ENCODE peak calls at places on chromosomes 6 and 20, in ten cellular contexts. D is brain microvascular endothelial cell, I is mucosa of descending colon, Y is K562, U is HFF-Myc, L is uterus, V is fibroblast of the aortic adventitia, B is cardiac muscle cell, Q is neural progenitor cell, X is HCT116. E is an unnamed sample.

GRCh38 chr6:139164001-139164400 is 29.1 kb downstream of the HECA start:
- DNase-seq in D (no peak), I (no peak), Y (no peak), U (no peak), L (no peak), V (no peak), B (no peak), Q (no peak), X (no peak), E (no peak)

GRCh38 chr20:43448748-43449535 is 8.8 kb upstream of the SRSF6 start:
- DNase-seq in D (peak; percentile 41), I (no peak), Y (peak; percentile 69), U (no peak), L (peak; percentile 21), V (peak; percentile 43), B (peak; percentile 55), Q (peak; percentile 67), X (peak; percentile 36), E (no peak)

GRCh38 chr6:149501201-149501600 is 16.4 kb upstream of the ZC3H12D start:
- DNase-seq in D (no peak), I (no peak), Y (no peak), U (no peak), L (no peak), V (no peak), B (no peak), Q (no peak), X (no peak), E (no peak)

GRCh38 chr6:104656235-104656634 is 203.5 kb downstream of the HACE1 start:
- DNase-seq in D (no peak), I (no peak), Y (peak; percentile 58), U (no peak), L (no peak), V (no peak), B (no peak), Q (no peak), X (no peak), E (no peak)

GRCh38 chr6:113860165-113860955 is 3.2 kb downstream of the MARCKS start:
- DNase-seq in D (no peak), I (peak; percentile 58), Y (no peak), U (no peak), L (peak; percentile 49), V (peak; percentile 70), B (peak; percentile 66), Q (peak; percentile 43), X (no peak), E (no peak)

GRCh38 chr6:3697609-3698008 is 53.9 kb downstream of the PXDC1 start:
- DNase-seq in D (peak; percentile 84), I (no peak), Y (no peak), U (peak; percentile 19), L (no peak), V (peak; percentile 95), B (peak; percentile 95), Q (no peak), X (no peak), E (no peak)

GRCh38 chr6:39217177-39217864 is 12.0 kb downstream of the KCNK5 start:
- DNase-seq in D (peak; percentile 22), I (peak; percentile 81), Y (no peak), U (no peak), L (no peak), V (no peak), B (no peak), Q (no peak), X (no peak), E (no peak)

GRCh38 chr6:144232434-144233223 is 52.5 kb upstream of the UTRN start:
- DNase-seq in D (no peak), I (no peak), Y (no peak), U (no peak), L (no peak), V (peak; percentile 46), B (no peak), Q (no peak), X (no peak), E (no peak)

GRCh38 chr6:159104931-159105330 is 60.1 kb upstream of the TAGAP start:
- DNase-seq in D (no peak), I (no peak), Y (no peak), U (no peak), L (no peak), V (no peak), B (no peak), Q (no peak), X (no peak), E (no peak)

GRCh38 chr20:33232486-33233072 is 3.2 kb upstream of the BPIFA1 start:
- DNase-seq in D (no peak), I (no peak), Y (no peak), U (no peak), L (no peak), V (no peak), B (no peak), Q (no peak), X (no peak), E (peak; percentile 74)

GRCh38 chr20:38926934-38927616 is 858 bp downstream of the FAM83D start:
- DNase-seq in D (no peak), I (no peak), Y (no peak), U (no peak), L (no peak), V (peak; percentile 60), B (peak; percentile 50), Q (no peak), X (no peak), E (no peak)

GRCh38 chr20:51480507-51481270 is 61.8 kb downstream of the NFATC2 start:
- DNase-seq in D (no peak), I (no peak), Y (no peak), U (no peak), L (no peak), V (no peak), B (no peak), Q (no peak), X (no peak), E (no peak)

GRCh38 chr6:103139377-103139776 is 1720.3 kb downstream of the HACE1 start:
- DNase-seq in D (no peak), I (no peak), Y (no peak), U (no peak), L (no peak), V (no peak), B (no peak), Q (no peak), X (no peak), E (no peak)

GRCh38 chr20:4012631-4013030 is 2.7 kb downstream of the RNF24 start:
- DNase-seq in D (no peak), I (no peak), Y (peak; percentile 25), U (no peak), L (no peak), V (peak; percentile 90), B (peak; percentile 82), Q (no peak), X (no peak), E (no peak)
- H3K4me3 ChIP-seq in D (no peak overlapping the region), I (no peak overlapping the region), Y (no peak overlapping the region), U (peak overlapping the region; percentile 24), L (no peak overlapping the region), V (peak overlapping the region; percentile 20), B (no peak overlapping the region), Q (no peak overlapping the region), X (no peak overlapping the region), E (no peak overlapping the region)

DNA sequence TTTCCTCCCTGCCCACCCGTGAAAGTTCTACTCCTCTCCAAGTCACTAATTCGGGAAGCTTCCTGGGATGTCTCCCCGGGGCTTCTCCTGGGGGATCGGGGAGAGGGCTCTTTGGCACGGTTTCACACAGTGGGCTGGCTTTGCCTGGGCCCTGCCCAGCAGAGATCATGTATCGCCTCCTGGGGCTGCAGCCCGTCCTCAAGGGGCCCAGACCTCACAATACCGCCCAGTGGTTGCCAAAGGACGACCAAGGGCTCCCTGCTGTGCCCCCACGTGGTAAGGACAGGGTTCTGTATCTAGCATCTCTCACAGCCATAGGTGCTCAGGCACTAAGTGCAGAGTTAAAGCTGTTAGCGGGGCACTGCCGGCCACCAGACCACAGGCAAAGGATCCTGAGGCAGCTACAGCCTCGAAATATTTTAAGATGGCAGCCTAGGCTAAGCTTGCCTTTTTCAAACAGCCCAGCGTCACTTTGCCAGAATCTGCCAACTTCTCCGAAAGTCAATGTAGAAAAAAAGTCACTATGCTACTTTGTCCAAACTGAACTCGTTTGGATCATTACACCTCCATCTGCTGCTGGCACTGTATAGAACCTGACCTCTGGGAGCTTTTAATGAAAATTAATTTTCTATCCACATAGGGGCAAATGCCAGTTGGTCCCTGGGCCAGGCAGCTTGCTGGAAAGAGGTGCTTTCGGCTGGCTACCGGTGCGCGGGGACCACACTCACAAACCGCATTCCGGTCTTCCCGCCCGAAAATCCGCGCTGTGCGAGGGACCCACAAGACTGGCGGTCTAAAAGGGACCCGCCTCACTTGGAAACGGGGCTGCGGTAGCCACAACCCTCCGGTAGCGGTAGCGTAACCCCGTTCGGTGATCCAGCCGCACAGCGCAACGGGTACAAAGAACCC is 1.3 kb upstream of the NNAT start:
- DNase-seq in D (peak; percentile 31), I (no peak), Y (no peak), U (no peak), L (no peak), V (no peak), B (no peak), Q (peak; percentile 46), X (no peak), E (no peak)
- TF ChIP-seq CTCF in D (peak; percentile 27), I (no peak), Y (no peak), U (no peak), L (no peak), V (no peak), B (no peak), Q (no peak), X (no peak), E (no peak)

GRCh38 chr6:25369450-25370086 is 90.4 kb downstream of the CARMIL1 start:
- DNase-seq in D (no peak), I (no peak), Y (no peak), U (no peak), L (no peak), V (no peak), B (peak; percentile 81), Q (peak; percentile 36), X (no peak), E (no peak)
- H3K4me3 ChIP-seq in D (no peak overlapping the region), I (no peak overlapping the region), Y (no peak overlapping the region), U (no peak overlapping the region), L (no peak overlapping the region), V (no peak overlapping the region), B (no peak overlapping the region), Q (no peak overlapping the region), X (no peak overlapping the region), E (no peak overlapping the region)

GRCh38 chr20:6940052-6940451 is 172.6 kb downstream of the BMP2 start:
- DNase-seq in D (no peak), I (no peak), Y (no peak), U (peak; percentile 20), L (no peak), V (peak; percentile 18), B (peak; percentile 18), Q (peak; percentile 80), X (no peak), E (no peak)
- TF ChIP-seq CTCF in D (peak; percentile 25), I (no peak), Y (no peak), U (peak; percentile 57), L (no peak), V (peak; percentile 26), B (peak; percentile 15), Q (peak; percentile 84), X (peak; percentile 31), E (no peak)

GRCh38 chr20:24470782-24471582 is 1.6 kb downstream of the SYNDIG1 start:
- DNase-seq in D (no peak), I (no peak), Y (no peak), U (no peak), L (no peak), V (no peak), B (no peak), Q (peak; percentile 51), X (no peak), E (no peak)
- H3K4me3 ChIP-seq in D (peak overlapping the region; percentile 52), I (no peak overlapping the region), Y (no peak overlapping the region), U (no peak overlapping the region), L (peak overlapping the region; percentile 47), V (peak overlapping the region; percentile 65), B (peak overlapping the region; percentile 80), Q (peak overlapping the region; percentile 90), X (no peak overlapping the region), E (no peak overlapping the region)